ENCODE peak calls at places on chromosomes 12 and 14, in nine cellular contexts. P is HEK293T; B is iPS-NIHi11; O is pancreas; K is posterior cingulate gyrus; X is T-helper 2 cell; L is left ventricle myocardium inferior; I is right cardiac atrium; Q is activated CD4-positive, alpha-beta T cell treated with anti-CD3 and anti-CD28 coated beads for 48 hours. W is an unnamed sample.

GRCh38 chr12:85029456-85029855 is 6.6 kb downstream of the TSPAN19 start:
- DNase-seq in L (no peak), X (no peak), O (no peak), P (peak), B (peak), Q (no peak), I (no peak), K (no peak), W (peak)

GRCh38 chr12:2265461-2266167 is 212.8 kb downstream of the CACNA1C start:
- DNase-seq in K (peak), L (no peak), Q (no peak), P (no peak), B (no peak), O (no peak), I (no peak), X (no peak), W (no peak)

GRCh38 chr12:14885718-14886201 is at the start of gene MGP:
- DNase-seq in Q (no peak), I (peak), O (peak), K (no peak), B (no peak), L (no peak), P (no peak), X (no peak), W (no peak)

GRCh38 chr14:77039285-77040058 is 11.0 kb upstream of the IRF2BPL start:
- DNase-seq in Q (no peak), B (no peak), L (no peak), I (no peak), K (peak), O (no peak), P (no peak), X (no peak), W (no peak)

GRCh38 chr12:122389677-122390076 is 32.8 kb downstream of the CLIP1 start:
- DNase-seq in K (peak), L (no peak), I (no peak), O (no peak), P (no peak), X (no peak), Q (no peak), B (no peak), W (no peak)

GRCh38 chr14:33646692-33647260 is 304.1 kb downstream of the EGLN3 start:
- DNase-seq in K (no peak), P (no peak), X (no peak), O (no peak), B (no peak), L (no peak), I (no peak), Q (no peak), W (peak)

GRCh38 chr12:8532045-8532444 is 8.7 kb downstream of the CLEC4E start:
- DNase-seq in I (no peak), P (no peak), L (no peak), O (no peak), X (no peak), Q (no peak), K (no peak), B (no peak), W (no peak)

GRCh38 chr14:68634346-68634745 is 158.5 kb downstream of the ZFP36L1 start:
- DNase-seq in O (no peak), K (no peak), Q (no peak), X (no peak), P (no peak), L (no peak), I (no peak), B (peak), W (no peak)

GRCh38 chr12:4648099-4648498 is 752 bp downstream of the AKAP3 start:
- DNase-seq in I (no peak), Q (no peak), P (no peak), O (no peak), X (no peak), B (no peak), L (no peak), K (no peak), W (no peak)

GRCh38 chr12:42407306-42407705 is 81.3 kb downstream of the PPHLN1 start:
- DNase-seq in P (no peak), I (no peak), X (no peak), O (no peak), L (no peak), B (no peak), K (no peak), Q (no peak), W (no peak)

GRCh38 chr12:6039894-6040601 is 84.4 kb downstream of the VWF start:
- DNase-seq in L (no peak), O (no peak), X (no peak), K (peak), Q (peak), B (peak), P (peak), I (peak), W (peak)

W was measured in kidney glomerular epithelial cell.